ENCODE peak calls at places on chromosomes 4 and X, in five cellular contexts. V is effector CD4-positive, alpha-beta T cell; N is CD4-positive, alpha-beta T cell; G is stimulated activated CD4-positive, alpha-beta T cell treated with anti-CD3 and anti-CD28 coated beads, Interleukin-2, amount 100 ng/mL, for 4 hours; L is T-helper 9 cell. P is an unnamed sample.
A peak's percentile ranks its signal among the peaks of the same experiment; 100 is the strongest.

GRCh38 chr4:48049483-48049882 is 32.9 kb downstream of the NIPAL1 start:
- DNase-seq in V (no peak), N (no peak), G (no peak), L (no peak), P (no peak)

GRCh38 chrX:153934473-153935325 is at the start of gene NAA10:
- DNase-seq in V (peak; percentile 39), N (peak; percentile 49), G (peak; percentile 55), L (peak; percentile 46), P (no peak)

GRCh38 chr4:182429896-182430295 is 186.7 kb downstream of the TENM3 start:
- DNase-seq in V (no peak), N (no peak), G (no peak), L (no peak), P (no peak)

GRCh38 chr4:68342139-68342538 is 7.8 kb downstream of the YTHDC1 start:
- DNase-seq in V (no peak), N (no peak), G (no peak), L (no peak), P (no peak)

GRCh38 chr4:82801910-82802521 is 3.4 kb upstream of the SCD5 start:
- DNase-seq in V (no peak), N (no peak), G (no peak), L (no peak), P (no peak)

GRCh38 chr4:156537275-156537674 is 434.3 kb downstream of the PDGFC start:
- DNase-seq in V (no peak), N (no peak), G (no peak), L (no peak), P (no peak)

GRCh38 chr4:101292901-101293300 is 54.4 kb downstream of the PPP3CA start:
- DNase-seq in V (no peak), N (no peak), G (no peak), L (no peak), P (peak; percentile 33)

GRCh38 chr4:3500111-3500510 is 32.1 kb downstream of the LRPAP1 start:
- DNase-seq in V (no peak), N (no peak), G (no peak), L (no peak), P (no peak)

GRCh38 chr4:152010680-152011079 is 249.9 kb upstream of the GATB start:
- DNase-seq in V (no peak), N (peak; percentile 7), G (no peak), L (no peak), P (no peak)

GRCh38 chrX:73127700-73128241 is 48.5 kb upstream of the PABPC1L2A start:
- DNase-seq in V (no peak), N (no peak), G (no peak), L (no peak), P (no peak)

GRCh38 chr4:2462218-2462991 is 6.5 kb upstream of the RNF4 start:
- DNase-seq in V (peak; percentile 54), N (peak; percentile 58), G (peak; percentile 41), L (peak; percentile 61), P (no peak)

GRCh38 chr4:74451214-74451661 is 6.3 kb downstream of the AREG start:
- DNase-seq in V (no peak), N (no peak), G (no peak), L (no peak), P (peak; percentile 17)

GRCh38 chr4:119797238-119797894 is 168.8 kb upstream of the PDE5A start:
- DNase-seq in V (no peak), N (no peak), G (no peak), L (no peak), P (no peak)

GRCh38 chr4:169251291-169252235 is 19.2 kb downstream of the SH3RF1 start:
- DNase-seq in V (no peak), N (no peak), G (no peak), L (no peak), P (no peak)